ENCODE peak calls at places on chromosomes 1 and 21, in seven cellular contexts. R, X, B, U, E, J and L are unnamed samples.

GRCh38 chr1:226820935-226821718 is 49.3 kb upstream of the PSEN2 start:
- DNase-seq in R (peak; percentile 94), X (peak; percentile 84), B (no peak), U (no peak), E (no peak), J (no peak), L (no peak)

GRCh38 chr1:11478571-11479374 is at the start of gene DISP3:
- DNase-seq in R (peak; percentile 63), X (peak; percentile 24), B (peak; percentile 91), U (peak; percentile 64), E (peak; percentile 77), J (peak; percentile 30), L (peak; percentile 25)

GRCh38 chr1:41915786-41916571 is 2.7 kb downstream of the HIVEP3 start:
- DNase-seq in R (peak; percentile 30), X (no peak), B (no peak), U (peak; percentile 26), E (no peak), J (no peak), L (no peak)

GRCh38 chr1:13604191-13604590 is 20.6 kb downstream of the PDPN start:
- DNase-seq in R (no peak), X (no peak), B (no peak), U (no peak), E (no peak), J (no peak), L (no peak)

GRCh38 chr1:203440780-203441179 is 34.8 kb upstream of the PRELP start:
- DNase-seq in R (peak; percentile 63), X (peak; percentile 56), B (no peak), U (no peak), E (peak; percentile 20), J (no peak), L (no peak)

GRCh38 chr21:39316062-39316461 is 2.6 kb upstream of the BRWD1 start:
- DNase-seq in R (no peak), X (no peak), B (no peak), U (no peak), E (no peak), J (no peak), L (no peak)

GRCh38 chr1:215617979-215618378 is 50.9 kb downstream of the KCTD3 start:
- DNase-seq in R (no peak), X (no peak), B (no peak), U (no peak), E (no peak), J (no peak), L (no peak)

GRCh38 chr1:39378377-39378776 is 113.1 kb upstream of the BMP8A start:
- DNase-seq in R (no peak), X (no peak), B (peak; percentile 16), U (no peak), E (no peak), J (no peak), L (no peak)

GRCh38 chr1:148353461-148354283 is 129.4 kb downstream of the PPIAL4G start:
- DNase-seq in R (peak; percentile 96), X (peak; percentile 10), B (no peak), U (no peak), E (no peak), J (no peak), L (no peak)

GRCh38 chr1:214002060-214002459 is 14.3 kb downstream of the PROX1 start:
- DNase-seq in R (no peak), X (no peak), B (peak; percentile 50), U (no peak), E (no peak), J (no peak), L (no peak)

GRCh38 chr21:16588433-16588860 is 858.7 kb downstream of the USP25 start:
- DNase-seq in R (peak; percentile 77), X (peak; percentile 75), B (no peak), U (no peak), E (peak; percentile 75), J (no peak), L (no peak)

GRCh38 chr1:186559601-186560116 is 98.7 kb upstream of the PDC start:
- DNase-seq in R (peak; percentile 48), X (no peak), B (no peak), U (no peak), E (no peak), J (no peak), L (no peak)

GRCh38 chr1:185315364-185316108 is 1.5 kb downstream of the IVNS1ABP start:
- DNase-seq in R (no peak), X (no peak), B (no peak), U (no peak), E (no peak), J (no peak), L (no peak)

GRCh38 chr1:214002472-214002871 is 14.7 kb downstream of the PROX1 start:
- DNase-seq in R (peak; percentile 40), X (no peak), B (peak; percentile 65), U (no peak), E (no peak), J (no peak), L (no peak)

GRCh38 chr1:8905582-8906191 is 27.2 kb upstream of the ENO1 start:
- DNase-seq in R (no peak), X (peak; percentile 29), B (no peak), U (no peak), E (no peak), J (no peak), L (no peak)

GRCh38 chr1:183812686-183813569 is 8.0 kb downstream of the RGL1 start:
- DNase-seq in R (peak; percentile 57), X (peak; percentile 22), B (no peak), U (no peak), E (no peak), J (no peak), L (no peak)

GRCh38 chr21:28761709-28762356 is 230.8 kb downstream of the LTN1 start:
- DNase-seq in R (no peak), X (no peak), B (no peak), U (no peak), E (no peak), J (no peak), L (no peak)